ENCODE peak calls at places on chromosomes 16 and 17, in four cellular contexts. T is neuronal stem cell, V is mesenchymal stem cell, P is IMR-90. W is an unnamed sample. For H3K36me3, the result is how much of the 10 kb centered on the place peaks cover.

GRCh38 chr16:53598513-53599266 is 95.7 kb upstream of the AKTIP start:
- DNase-seq in T (no peak), P (no peak), V (no peak), W (no peak)

GRCh38 chr16:1206786-1207185 is 18.3 kb downstream of the TPSG1 start:
- DNase-seq in V (no peak), T (no peak), P (no peak), W (no peak)

GRCh38 chr16:3137267-3137666 is 2.4 kb downstream of the ZNF213 start:
- DNase-seq in T (no peak), V (no peak), P (no peak), W (no peak)

GRCh38 chr16:69035375-69035774 is 70.1 kb upstream of the HAS3 start:
- DNase-seq in T (no peak), V (no peak), P (no peak), W (no peak)

GRCh38 chr17:76540381-76541300 is 797 bp downstream of the PRCD start:
- DNase-seq in V (peak), P (peak), T (peak), W (peak)

GRCh38 chr17:45784583-45785372 is 658 bp downstream of the CRHR1 start:
- DNase-seq in P (no peak), T (peak), V (peak), W (peak)

GRCh38 chr16:11205754-11206459 is 50.1 kb downstream of the SOCS1 start:
- DNase-seq in P (peak), T (no peak), V (peak), W (peak)

GRCh38 chr17:8713878-8714277 is 30.8 kb downstream of the CCDC42 start:
- DNase-seq in V (no peak), P (no peak), T (no peak), W (no peak)

GRCh38 chr16:361872-362701 is 8.3 kb downstream of the MRPL28 start:
- DNase-seq in T (peak), V (peak), P (peak), W (peak)

GRCh38 chr16:86074651-86075487 is 175.9 kb downstream of the IRF8 start:
- DNase-seq in T (peak), P (peak), V (peak), W (peak)

GRCh38 chr16:50671644-50672260 is 9.4 kb downstream of the SNX20 start:
- DNase-seq in V (peak), P (peak), T (no peak), W (peak)

GRCh38 chr17:42087736-42088705 is 10.3 kb downstream of the ZNF385C start:
- DNase-seq in P (no peak), V (no peak), T (no peak), W (no peak)

GRCh38 chr17:61464121-61464905 is 12.1 kb downstream of the TBX4 start:
- DNase-seq in P (no peak), T (no peak), V (no peak), W (no peak)

GRCh38 chr17:69451416-69452394 is 37.2 kb downstream of the MAP2K6 start:
- DNase-seq in V (no peak), T (no peak), P (no peak), W (peak)

GRCh38 chr16:876041-876335 is 75.5 kb upstream of the GNG13 start:
- DNase-seq in V (no peak), P (no peak), T (no peak), W (no peak)

GRCh38 chr16:2514333-2515179 is 804 bp downstream of the ATP6V0C start:
- DNase-seq in V (no peak), T (no peak), P (no peak), W (peak)

GRCh38 chr17:39404542-39405378 is 3.3 kb upstream of the FBXL20 start:
- DNase-seq in P (peak), T (no peak), V (peak), W (no peak)

GRCh38 chr17:4733073-4733531 is 1.9 kb downstream of the MED11 start:
- DNase-seq in V (no peak), P (no peak), T (no peak), W (no peak)
- H3K36me3 ChIP-seq in V (under half), P (under half), T (under half), W (under half)

GRCh38 chr16:24075302-24075701 is 180.8 kb upstream of the CACNG3 start:
- DNase-seq in V (no peak), T (no peak), P (no peak), W (no peak)

GRCh38 chr16:24074574-24074973 is 181.6 kb upstream of the CACNG3 start:
- DNase-seq in P (no peak), V (no peak), T (no peak), W (no peak)

GRCh38 chr16:24077292-24077691 is 178.8 kb upstream of the CACNG3 start:
- DNase-seq in V (no peak), P (no peak), T (no peak), W (no peak)

GRCh38 chr16:24075929-24076716 is 180.0 kb upstream of the CACNG3 start:
- DNase-seq in P (no peak), V (no peak), T (no peak), W (peak)

DNA sequence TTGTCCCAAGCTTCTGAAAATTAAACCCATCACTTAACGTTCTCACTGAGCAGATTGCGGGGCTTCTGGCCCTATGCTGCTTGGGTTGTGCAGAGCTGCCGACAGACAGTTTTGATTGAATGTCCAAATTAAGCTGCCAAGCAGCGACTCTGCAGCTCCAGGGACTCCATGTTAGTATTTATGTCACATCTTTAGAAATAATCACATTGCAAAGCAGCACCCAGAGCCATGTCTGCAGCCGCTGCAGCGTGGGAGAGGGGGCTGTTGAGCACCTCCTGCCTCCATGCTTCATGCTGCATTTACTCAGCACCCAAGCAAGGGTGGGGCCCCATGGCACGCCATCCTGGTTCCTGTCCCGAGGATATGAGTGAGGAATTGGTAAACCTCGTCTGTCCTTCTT is 178.1 kb upstream of the CACNG3 start:
- DNase-seq in P (no peak), T (no peak), V (no peak), W (no peak)
- H2AK5ac ChIP-seq in P (no peak), T (no peak), V (no peak), W (no peak)

GRCh38 chr16:70679653-70680494 is 6.0 kb downstream of the MTSS2 start:
- DNase-seq in V (no peak), P (no peak), T (no peak), W (peak)
- H3K36me3 ChIP-seq in V (half or more), P (half or more), T (under half), W (under half)

GRCh38 chr16:88533945-88534641 is 36.1 kb upstream of the ZC3H18 start:
- DNase-seq in P (peak), V (peak), T (peak), W (peak)
- H2AK5ac ChIP-seq in P (peak), V (no peak), T (peak), W (no peak)

GRCh38 chr16:70553175-70553574 is 29.6 kb downstream of the SF3B3 start:
- DNase-seq in T (no peak), P (peak), V (peak), W (no peak)

GRCh38 chr16:70550082-70550481 is 26.5 kb downstream of the SF3B3 start:
- DNase-seq in V (no peak), T (no peak), P (no peak), W (no peak)

GRCh38 chr16:70553645-70554044 is 30.0 kb downstream of the SF3B3 start:
- DNase-seq in T (no peak), P (peak), V (peak), W (no peak)

GRCh38 chr16:70551788-70552187 is 28.2 kb downstream of the SF3B3 start:
- DNase-seq in V (peak), T (no peak), P (peak), W (no peak)

GRCh38 chr16:70552675-70553074 is 29.1 kb downstream of the SF3B3 start:
- DNase-seq in T (no peak), V (peak), P (no peak), W (no peak)
- H3K36me3 ChIP-seq in T (half or more), V (under half), P (half or more), W (under half)

W was measured in mesendoderm.